ENCODE peak calls at places on chromosomes 5 and 9, in seven cellular contexts. L is GM12891; Y is endothelial cell; C is CD8-positive, alpha-beta memory T cell; A is tibial nerve; Z is ELF-1; B is NCI-H524. V is an unnamed sample.

GRCh38 chr9:28378236-28378635 is 805.0 kb upstream of the C9orf72 start:
- DNase-seq in Z (no peak), Y (no peak), B (no peak), L (no peak), C (no peak), A (no peak), V (no peak)

GRCh38 chr9:91758491-91758981 is 191.5 kb downstream of the ROR2 start:
- DNase-seq in A (no peak), C (no peak), Y (peak; percentile 79), Z (peak; percentile 82), B (peak; percentile 82), L (peak; percentile 35), V (peak; percentile 54)

GRCh38 chr9:22454021-22454420 is 7.4 kb downstream of the DMRTA1 start:
- DNase-seq in A (no peak), B (no peak), L (no peak), Y (no peak), C (no peak), Z (no peak), V (no peak)

GRCh38 chr9:16715404-16715803 is 155.1 kb downstream of the BNC2 start:
- DNase-seq in Z (no peak), B (no peak), Y (no peak), A (no peak), L (no peak), C (no peak), V (no peak)

GRCh38 chr9:130707225-130707976 is 13.8 kb downstream of the EXOSC2 start:
- DNase-seq in B (peak; percentile 83), A (peak; percentile 83), Y (peak; percentile 67), C (peak; percentile 58), L (no peak), Z (peak; percentile 52), V (peak; percentile 75)

GRCh38 chr9:64773491-64773931 is 511.5 kb downstream of the FOXD4L5 start:
- DNase-seq in Z (peak; percentile 1), A (no peak), B (no peak), L (no peak), Y (no peak), C (no peak), V (peak; percentile 6)

GRCh38 chr5:58763390-58763789 is 180.5 kb downstream of the RAB3C start:
- DNase-seq in B (no peak), L (no peak), A (no peak), Y (no peak), Z (no peak), C (no peak), V (no peak)

GRCh38 chr9:14031761-14032279 is 282.1 kb downstream of the NFIB start:
- DNase-seq in C (no peak), Y (no peak), L (no peak), B (no peak), Z (no peak), A (no peak), V (no peak)

GRCh38 chr5:32475338-32476097 is 31.0 kb upstream of the ZFR start:
- DNase-seq in C (no peak), B (peak; percentile 77), Y (no peak), L (no peak), Z (no peak), A (no peak), V (peak; percentile 20)

V was measured in neuronal stem cell.